ENCODE peak calls at places on chromosome 9, in four cellular contexts. Y is AG08395, Z is caudate nucleus, V is KG1. A is an unnamed sample.

GRCh38 chr9:137387891-137388560 is 34.9 kb downstream of the EXD3 start:
- DNase-seq in Y (no peak), Z (no peak), V (no peak), A (no peak)

GRCh38 chr9:99092643-99093491 is 12.0 kb upstream of the TGFBR1 start:
- DNase-seq in Y (no peak), Z (no peak), V (no peak), A (no peak)

GRCh38 chr9:133538176-133538575 is 3.7 kb downstream of the ADAMTSL2 start:
- DNase-seq in Y (no peak), Z (no peak), V (no peak), A (no peak)

GRCh38 chr9:88179080-88179521 is 40.8 kb upstream of the SPATA31C2 start:
- DNase-seq in Y (no peak), Z (no peak), V (no peak), A (no peak)

GRCh38 chr9:134607971-134608370 is 33.6 kb upstream of the COL5A1 start:
- DNase-seq in Y (no peak), Z (no peak), V (no peak), A (no peak)

GRCh38 chr9:7284117-7284516 is 515.5 kb downstream of the DMAC1 start:
- DNase-seq in Y (no peak), Z (no peak), V (no peak), A (no peak)

GRCh38 chr9:130446111-130446861 is 1.5 kb downstream of the ASS1 start:
- DNase-seq in Y (peak), Z (no peak), V (no peak), A (peak)

GRCh38 chr9:123550797-123551196 is 194.8 kb downstream of the CRB2 start:
- DNase-seq in Y (no peak), Z (no peak), V (no peak), A (no peak)

GRCh38 chr9:134069536-134070399 is 1.9 kb upstream of the BRD3 start:
- DNase-seq in Y (no peak), Z (no peak), V (no peak), A (no peak)

GRCh38 chr9:136119259-136120118 is 814 bp upstream of the TMEM250 start:
- DNase-seq in Y (peak), Z (no peak), V (no peak), A (no peak)

GRCh38 chr9:76181020-76181641 is 213.1 kb downstream of the RFK start:
- DNase-seq in Y (peak), Z (no peak), V (no peak), A (peak)

GRCh38 chr9:77533678-77534077 is 114.4 kb downstream of the GNA14 start:
- DNase-seq in Y (no peak), Z (no peak), V (no peak), A (no peak)

GRCh38 chr9:138006576-138007233 is 129.1 kb downstream of the CACNA1B start:
- DNase-seq in Y (no peak), Z (no peak), V (no peak), A (no peak)

GRCh38 chr9:130143974-130144373 is 28.2 kb upstream of the NCS1 start:
- DNase-seq in Y (peak), Z (no peak), V (no peak), A (no peak)

GRCh38 chr9:132181796-132182521 is 20.1 kb downstream of the NTNG2 start:
- DNase-seq in Y (peak), Z (peak), V (no peak), A (no peak)

GRCh38 chr9:34590376-34591090 is 1.0 kb upstream of the CNTFR start:
- DNase-seq in Y (no peak), Z (peak), V (no peak), A (no peak)

GRCh38 chr9:116232425-116233159 is 79.0 kb downstream of the PAPPA start:
- DNase-seq in Y (peak), Z (no peak), V (no peak), A (no peak)

GRCh38 chr9:105053209-105053652 is 125.3 kb upstream of the ABCA1 start:
- DNase-seq in Y (peak), Z (no peak), V (no peak), A (no peak)

GRCh38 chr9:32722704-32723103 is 60.6 kb upstream of the TMEM215 start:
- DNase-seq in Y (no peak), Z (no peak), V (no peak), A (no peak)

GRCh38 chr9:7144265-7145046 is 386.7 kb downstream of the KDM4C start:
- DNase-seq in Y (no peak), Z (no peak), V (no peak), A (no peak)

GRCh38 chr9:114370251-114370984 is 17.4 kb downstream of the AKNA start:
- DNase-seq in Y (no peak), Z (peak), V (no peak), A (no peak)

GRCh38 chr9:36488322-36488838 is 84.3 kb upstream of the MELK start:
- DNase-seq in Y (no peak), Z (peak), V (peak), A (no peak)

GRCh38 chr9:13110766-13111400 is 168.6 kb downstream of the MPDZ start:
- DNase-seq in Y (peak), Z (no peak), V (no peak), A (no peak)

GRCh38 chr9:14348241-14349140 is 34.5 kb upstream of the NFIB start:
- DNase-seq in Y (no peak), Z (peak), V (no peak), A (no peak)